ENCODE peak calls at places on chromosome 11, in seven cellular contexts. H is GM23248, B is lower lobe of right lung, O is psoas muscle, I is IMR-90, G is dorsolateral prefrontal cortex, M is vagina. F is an unnamed sample.

GRCh38 chr11:36672815-36673450 is 74.9 kb upstream of the RAG2 start:
- DNase-seq in H (peak; percentile 52), B (no peak), O (no peak), I (peak; percentile 58), G (no peak), M (no peak), F (peak; percentile 64)

GRCh38 chr11:17719940-17720795 is 797 bp downstream of the MYOD1 start:
- DNase-seq in H (peak; percentile 23), B (no peak), O (peak; percentile 83), I (no peak), G (peak; percentile 20), M (no peak), F (peak; percentile 40)

GRCh38 chr11:12174145-12175143 is 64.1 kb downstream of the MICAL2 start:
- DNase-seq in H (peak; percentile 89), B (no peak), O (no peak), I (peak; percentile 81), G (no peak), M (no peak), F (no peak)

GRCh38 chr11:117145393-117145761 is 1.3 kb downstream of the PAFAH1B2 start:
- DNase-seq in H (peak; percentile 79), B (no peak), O (no peak), I (peak; percentile 32), G (no peak), M (no peak), F (peak; percentile 17)

GRCh38 chr11:122137081-122137793 is 21.2 kb upstream of the BLID start:
- DNase-seq in H (peak; percentile 93), B (no peak), O (no peak), I (peak; percentile 96), G (no peak), M (no peak), F (peak; percentile 92)

GRCh38 chr11:74720596-74721478 is 10.4 kb downstream of the CHRDL2 start:
- DNase-seq in H (no peak), B (peak; percentile 63), O (peak; percentile 80), I (peak; percentile 89), G (peak; percentile 82), M (no peak), F (no peak)

GRCh38 chr11:9057032-9057431 is 34.4 kb downstream of the SCUBE2 start:
- DNase-seq in H (peak; percentile 30), B (no peak), O (no peak), I (peak; percentile 12), G (no peak), M (no peak), F (no peak)

GRCh38 chr11:12636871-12637410 is 37.3 kb upstream of the TEAD1 start:
- DNase-seq in H (no peak), B (no peak), O (no peak), I (no peak), G (no peak), M (no peak), F (no peak)

GRCh38 chr11:45280449-45280848 is 5.7 kb downstream of the SYT13 start:
- DNase-seq in H (no peak), B (no peak), O (no peak), I (peak; percentile 0), G (no peak), M (no peak), F (no peak)

GRCh38 chr11:125251956-125252355 is 87.4 kb downstream of the PKNOX2 start:
- DNase-seq in H (no peak), B (no peak), O (no peak), I (peak; percentile 42), G (no peak), M (no peak), F (no peak)

GRCh38 chr11:19931141-19931767 is 218.6 kb downstream of the NAV2 start:
- DNase-seq in H (peak; percentile 79), B (no peak), O (no peak), I (no peak), G (no peak), M (peak; percentile 46), F (no peak)

GRCh38 chr11:79078999-79079398 is 361.8 kb downstream of the TENM4 start:
- DNase-seq in H (no peak), B (no peak), O (no peak), I (no peak), G (no peak), M (no peak), F (no peak)

GRCh38 chr11:1896468-1896867 is 4.8 kb upstream of the PRR33 start:
- DNase-seq in H (no peak), B (no peak), O (no peak), I (no peak), G (no peak), M (no peak), F (no peak)

GRCh38 chr11:134181707-134182106 is 42.1 kb downstream of the NCAPD3 start:
- DNase-seq in H (peak; percentile 79), B (no peak), O (no peak), I (peak; percentile 46), G (no peak), M (no peak), F (no peak)

GRCh38 chr11:119295178-119295577 is 21.8 kb downstream of the MCAM start:
- DNase-seq in H (peak; percentile 39), B (no peak), O (no peak), I (no peak), G (no peak), M (no peak), F (peak; percentile 35)

GRCh38 chr11:117908261-117908895 is 20.8 kb downstream of the TMPRSS13 start:
- DNase-seq in H (no peak), B (no peak), O (peak; percentile 39), I (no peak), G (peak; percentile 36), M (no peak), F (no peak)

GRCh38 chr11:64799925-64800632 is 2.9 kb downstream of the MAP4K2 start:
- DNase-seq in H (no peak), B (no peak), O (peak; percentile 34), I (no peak), G (no peak), M (no peak), F (no peak)

GRCh38 chr11:64802370-64803162 is 448 bp downstream of the MAP4K2 start:
- DNase-seq in H (no peak), B (no peak), O (no peak), I (no peak), G (no peak), M (no peak), F (no peak)

GRCh38 chr11:64801591-64802369 is 1.2 kb downstream of the MAP4K2 start:
- DNase-seq in H (no peak), B (no peak), O (no peak), I (no peak), G (no peak), M (no peak), F (no peak)

GRCh38 chr11:64799256-64799924 is 3.6 kb downstream of the MAP4K2 start:
- DNase-seq in H (no peak), B (no peak), O (peak; percentile 20), I (no peak), G (no peak), M (no peak), F (no peak)

DNA sequence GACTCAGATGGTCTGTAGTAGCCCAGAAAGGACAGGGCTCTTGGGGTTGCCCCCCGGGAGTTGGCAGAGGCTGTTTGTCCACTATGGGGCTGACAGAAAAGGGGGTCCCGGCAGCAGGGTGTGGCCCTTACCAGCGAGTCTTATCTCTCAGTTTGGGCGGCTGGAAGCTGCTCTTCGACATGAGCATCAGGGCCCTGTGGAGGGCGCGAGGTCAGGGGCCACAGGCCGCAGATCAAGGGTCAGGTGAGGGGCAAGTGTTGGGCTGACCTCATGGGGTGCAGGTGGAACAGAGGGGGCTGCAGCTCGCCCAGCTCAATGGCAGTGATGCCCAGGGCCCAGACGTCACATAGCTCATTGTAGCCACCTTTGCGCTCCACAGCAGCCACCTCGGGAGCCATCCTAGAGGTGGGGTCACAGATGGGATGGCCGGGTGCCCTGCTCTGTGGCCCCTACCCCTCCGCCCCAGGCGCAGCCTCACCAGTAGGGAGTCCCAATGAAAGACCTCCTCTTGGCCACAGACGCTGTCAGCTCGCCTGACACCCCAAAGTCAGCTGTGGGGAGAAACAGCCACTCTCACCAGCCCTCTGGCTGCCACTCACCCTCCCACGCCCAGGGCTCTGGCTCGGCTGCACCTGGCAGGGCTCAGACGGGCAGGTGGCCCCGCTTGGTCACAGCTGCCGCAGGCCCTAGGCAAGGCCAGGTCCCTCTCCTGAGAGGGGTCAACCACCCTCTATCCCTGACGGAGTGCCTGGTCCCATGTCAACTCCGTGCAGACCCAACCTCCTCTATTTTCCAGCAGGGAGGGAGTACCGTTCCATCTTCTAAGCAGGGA is 2.2 kb downstream of the MAP4K2 start:
- DNase-seq in H (no peak), B (no peak), O (no peak), I (no peak), G (no peak), M (no peak), F (no peak)
- H3K4me3 ChIP-seq in H (no peak overlapping the region), B (peak overlapping the region; percentile 78), O (no peak overlapping the region), I (no peak overlapping the region), G (no peak overlapping the region), M (no peak overlapping the region), F (no peak overlapping the region)

DNA sequence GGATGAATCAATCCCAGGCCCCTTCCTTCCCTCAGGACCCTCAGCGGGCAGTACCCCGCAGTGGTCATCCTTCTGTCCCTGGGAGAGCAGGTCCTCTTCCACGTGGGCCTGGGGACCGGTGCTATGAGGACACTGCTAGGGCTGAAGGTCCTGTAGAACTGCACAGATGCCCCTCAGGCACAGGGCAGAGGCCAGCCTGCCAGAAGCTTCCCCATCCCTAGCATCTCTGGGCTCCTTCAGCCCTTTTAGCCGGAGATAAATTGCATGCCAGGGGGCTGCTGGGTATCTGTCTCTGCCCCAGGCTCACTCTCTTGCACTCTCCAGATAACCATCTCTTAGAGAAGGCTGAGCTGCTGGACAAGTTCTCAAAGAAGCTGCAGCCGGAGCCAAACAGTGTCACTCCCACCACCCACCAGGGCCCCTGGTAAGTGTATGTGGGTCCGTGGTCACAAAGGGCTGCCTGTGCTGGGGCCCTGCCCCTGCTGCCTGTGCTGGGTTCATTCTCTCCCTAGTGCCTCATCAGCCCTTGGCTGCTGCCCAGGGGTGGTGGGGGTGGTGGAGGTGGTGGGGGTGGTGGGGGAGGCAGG is 2.3 kb downstream of the ATG16L2 start:
- DNase-seq in H (no peak), B (no peak), O (no peak), I (peak; percentile 18), G (no peak), M (no peak), F (no peak)
- H3K4me3 ChIP-seq in H (no peak overlapping the region), B (peak overlapping the region; percentile 79), O (no peak overlapping the region), I (no peak overlapping the region), G (no peak overlapping the region), M (no peak overlapping the region), F (no peak overlapping the region)

GRCh38 chr11:57249384-57250319 is 12.6 kb upstream of the APLNR start:
- DNase-seq in H (peak; percentile 76), B (peak; percentile 68), O (peak; percentile 74), I (peak; percentile 64), G (peak; percentile 75), M (no peak), F (peak; percentile 75)
- H3K4me3 ChIP-seq in H (peak overlapping the region; percentile 51), B (no peak overlapping the region), O (no peak overlapping the region), I (no peak overlapping the region), G (no peak overlapping the region), M (no peak overlapping the region), F (no peak overlapping the region)

GRCh38 chr11:123576501-123576900 is 77.9 kb downstream of the SCN3B start:
- DNase-seq in H (no peak), B (no peak), O (no peak), I (no peak), G (no peak), M (no peak), F (no peak)

GRCh38 chr11:123575441-123575840 is 79.0 kb downstream of the SCN3B start:
- DNase-seq in H (no peak), B (no peak), O (no peak), I (no peak), G (no peak), M (no peak), F (no peak)

GRCh38 chr11:123576082-123576481 is 78.3 kb downstream of the SCN3B start:
- DNase-seq in H (no peak), B (no peak), O (no peak), I (no peak), G (no peak), M (no peak), F (no peak)

GRCh38 chr11:123578778-123579481 is 75.5 kb downstream of the SCN3B start:
- DNase-seq in H (no peak), B (no peak), O (no peak), I (no peak), G (no peak), M (no peak), F (no peak)

GRCh38 chr11:123577081-123577598 is 77.3 kb downstream of the SCN3B start:
- DNase-seq in H (peak; percentile 81), B (peak; percentile 79), O (peak; percentile 78), I (peak; percentile 43), G (peak; percentile 84), M (no peak), F (peak; percentile 56)
- H3K4me3 ChIP-seq in H (peak overlapping the region; percentile 43), B (no peak overlapping the region), O (no peak overlapping the region), I (no peak overlapping the region), G (peak overlapping the region; percentile 5), M (no peak overlapping the region), F (no peak overlapping the region)